ENCODE peak calls at places on chromosomes 6 and 20, in four cellular contexts. V is progenitor cell of endocrine pancreas, X is GM12865, C is PC-9. I is an unnamed sample.

GRCh38 chr6:24274441-24275083 is 83.3 kb downstream of the DCDC2 start:
- DNase-seq in V (no peak), C (no peak), X (no peak), I (no peak)

GRCh38 chr6:39887692-39888450 is 46.4 kb downstream of the MOCS1 start:
- DNase-seq in V (peak; percentile 21), C (no peak), X (no peak), I (peak; percentile 40)

GRCh38 chr6:51842487-51843469 is 244.6 kb downstream of the PKHD1 start:
- DNase-seq in V (no peak), C (no peak), X (no peak), I (no peak)

GRCh38 chr6:44260451-44261297 is 3.3 kb upstream of the SLC35B2 start:
- DNase-seq in V (no peak), X (peak; percentile 54), C (no peak), I (no peak)

GRCh38 chr6:107539409-107539808 is 49.5 kb downstream of the SOBP start:
- DNase-seq in V (no peak), C (no peak), X (no peak), I (peak; percentile 28)

GRCh38 chr20:17843246-17844132 is 125.1 kb downstream of the SNX5 start:
- DNase-seq in X (peak; percentile 72), C (peak; percentile 78), V (no peak), I (peak; percentile 6)

GRCh38 chr6:11231108-11231463 is 1.4 kb downstream of the NEDD9 start:
- DNase-seq in C (no peak), X (no peak), V (no peak), I (no peak)

GRCh38 chr6:100463685-100464161 is 998 bp downstream of the SIM1 start:
- DNase-seq in X (no peak), C (no peak), V (no peak), I (no peak)

GRCh38 chr20:53774487-53775203 is 181.0 kb upstream of the ZNF217 start:
- DNase-seq in C (no peak), X (no peak), V (no peak), I (no peak)

GRCh38 chr6:41022294-41022693 is 16.7 kb downstream of the UNC5CL start:
- DNase-seq in C (no peak), X (no peak), V (no peak), I (no peak)

GRCh38 chr20:2163312-2163711 is 61.7 kb downstream of the STK35 start:
- DNase-seq in X (no peak), C (no peak), V (no peak), I (no peak)

GRCh38 chr6:84050408-84050807 is 16.8 kb downstream of the MRAP2 start:
- DNase-seq in C (no peak), X (no peak), V (no peak), I (no peak)

GRCh38 chr6:84052883-84053241 is 19.3 kb downstream of the MRAP2 start:
- DNase-seq in C (no peak), X (no peak), V (no peak), I (no peak)

GRCh38 chr6:84055646-84056045 is 22.1 kb downstream of the MRAP2 start:
- DNase-seq in X (no peak), C (no peak), V (no peak), I (no peak)

GRCh38 chr6:84048588-84048987 is 15.0 kb downstream of the MRAP2 start:
- DNase-seq in C (no peak), X (no peak), V (no peak), I (no peak)

GRCh38 chr6:84052204-84052882 is 18.8 kb downstream of the MRAP2 start:
- DNase-seq in V (no peak), C (peak; percentile 5), X (no peak), I (no peak)
- TF ChIP-seq CTCF in V (peak; percentile 28), C (no peak), X (no peak), I (no peak)

DNA sequence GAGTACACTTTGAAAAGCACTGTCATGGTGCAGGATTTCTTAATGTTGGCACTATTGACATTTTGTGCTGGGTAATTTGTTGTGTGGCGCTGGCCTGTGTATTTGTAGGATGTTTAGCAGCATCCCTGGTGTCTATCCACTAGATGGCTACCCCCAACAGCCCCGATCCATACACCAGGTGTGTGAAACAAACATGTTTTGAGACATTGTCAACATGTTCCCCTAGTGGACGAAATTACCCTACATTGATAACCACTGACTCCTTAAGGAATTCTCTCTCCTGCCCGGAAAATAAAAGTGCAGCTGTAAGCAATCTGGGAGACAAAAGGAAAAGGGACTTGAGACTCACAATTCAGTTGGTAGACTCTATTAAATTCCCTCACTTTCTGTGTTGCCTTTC is 52.6 kb upstream of the TMEM200A start:
- DNase-seq in C (no peak), X (no peak), V (no peak), I (no peak)
- TF ChIP-seq CTCF in C (no peak), X (no peak), V (peak; percentile 30), I (no peak)

GRCh38 chr20:62409935-62410741 is 3.1 kb upstream of the CABLES2 start:
- DNase-seq in X (no peak), C (peak; percentile 67), V (peak; percentile 48), I (peak; percentile 68)
- TF ChIP-seq CTCF in X (peak; percentile 48), C (peak; percentile 71), V (peak; percentile 62), I (peak; percentile 94)

DNA sequence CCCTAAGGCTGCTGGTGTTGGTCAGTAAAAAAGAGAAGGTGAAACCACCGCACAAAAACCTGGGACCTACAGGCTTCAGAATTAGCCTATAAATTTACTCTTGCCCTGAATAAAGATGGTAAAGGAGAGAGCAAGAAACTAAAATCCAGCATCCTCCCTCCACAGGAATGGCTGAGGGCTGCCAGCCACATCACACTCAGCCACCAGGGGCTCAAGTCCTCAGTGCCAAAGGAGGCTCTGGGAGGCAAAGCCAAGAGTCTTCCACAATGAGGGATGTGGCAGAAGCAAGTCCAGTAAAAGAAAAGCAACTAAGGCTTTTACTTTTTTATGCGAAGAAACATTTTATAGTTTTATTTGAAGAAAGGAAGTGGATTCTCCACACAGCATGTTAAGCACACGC is 219.5 kb upstream of the SSTR4 start:
- DNase-seq in X (no peak), V (no peak), C (no peak), I (no peak)
- TF ChIP-seq CTCF in X (no peak), V (peak; percentile 22), C (no peak), I (no peak)

GRCh38 chr6:34556031-34556471 is at the start of gene SPDEF:
- DNase-seq in V (no peak), X (no peak), C (peak; percentile 43), I (peak; percentile 76)
- TF ChIP-seq CTCF in V (peak; percentile 42), X (no peak), C (no peak), I (no peak)

GRCh38 chr20:37941332-37941731 is 38.4 kb downstream of the VSTM2L start:
- DNase-seq in X (no peak), C (no peak), V (no peak), I (peak; percentile 21)
- TF ChIP-seq CTCF in X (no peak), C (no peak), V (peak; percentile 40), I (peak; percentile 27)

DNA sequence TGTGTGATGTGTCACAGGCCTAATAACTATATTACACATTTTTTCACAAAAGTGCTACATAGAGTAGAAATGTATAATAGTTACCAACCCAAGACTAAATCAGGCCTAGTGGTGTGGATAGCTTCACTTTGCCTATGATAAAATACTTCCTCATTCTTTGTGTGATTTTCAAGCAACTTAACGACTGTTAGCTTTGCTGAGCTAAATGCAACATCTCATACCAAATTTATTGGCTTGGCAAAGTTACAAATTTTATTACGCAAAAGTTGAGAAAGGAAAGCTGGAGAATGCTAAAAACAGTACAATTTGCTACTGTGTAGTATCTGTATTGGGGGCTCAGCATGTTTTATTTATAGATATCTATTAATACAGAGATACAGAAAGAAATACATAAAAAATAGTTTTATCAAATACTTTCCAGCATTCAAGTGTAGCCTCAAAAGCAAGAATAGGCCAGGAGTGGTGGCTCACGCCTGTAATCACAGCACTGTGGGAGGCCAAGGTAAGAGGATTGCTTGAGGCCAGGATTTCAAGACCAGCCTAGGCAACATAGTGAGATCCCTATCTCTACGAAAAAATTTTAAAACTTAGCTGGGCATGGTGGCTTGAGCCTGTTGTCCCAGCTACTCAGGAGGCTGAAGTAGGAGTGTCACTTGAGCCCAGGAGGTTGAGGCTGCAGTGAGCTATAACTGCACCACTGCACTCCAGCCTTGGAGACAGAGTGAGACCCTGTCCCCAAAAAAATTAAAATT is 3.6 kb upstream of the EDN1 start:
- DNase-seq in X (no peak), V (no peak), C (no peak), I (no peak)
- TF ChIP-seq CTCF in X (no peak), V (no peak), C (no peak), I (no peak)

GRCh38 chr20:24289737-24290481 is 179.5 kb upstream of the SYNDIG1 start:
- DNase-seq in V (no peak), X (no peak), C (no peak), I (no peak)

GRCh38 chr20:24296477-24297380 is 172.7 kb upstream of the SYNDIG1 start:
- DNase-seq in V (no peak), X (no peak), C (no peak), I (no peak)

GRCh38 chr20:24291066-24291465 is 178.4 kb upstream of the SYNDIG1 start:
- DNase-seq in V (no peak), C (no peak), X (no peak), I (no peak)
- TF ChIP-seq CTCF in V (no peak), C (no peak), X (no peak), I (no peak)

GRCh38 chr20:14580426-14581074 is 243.1 kb upstream of the FLRT3 start:
- DNase-seq in C (no peak), X (no peak), V (no peak), I (no peak)

GRCh38 chr20:14589383-14589782 is 252.0 kb upstream of the FLRT3 start:
- DNase-seq in C (no peak), V (no peak), X (no peak), I (no peak)

GRCh38 chr20:14581731-14582130 is 244.3 kb upstream of the FLRT3 start:
- DNase-seq in X (no peak), V (no peak), C (no peak), I (no peak)

GRCh38 chr20:14582855-14583254 is 245.4 kb upstream of the FLRT3 start:
- DNase-seq in C (no peak), V (no peak), X (no peak), I (no peak)

GRCh38 chr20:14583413-14583812 is 246.0 kb upstream of the FLRT3 start:
- DNase-seq in X (no peak), C (no peak), V (no peak), I (no peak)
- TF ChIP-seq CTCF in X (no peak), C (no peak), V (no peak), I (no peak)